ENCODE peak calls at places on chromosome 12, in eight cellular contexts. R is psoas muscle; L is transverse colon; P is heart right ventricle; K is effector memory CD4-positive, alpha-beta T cell; G is SK-N-SH; H is neuronal stem cell; Z is uterus. W is an unnamed sample.

GRCh38 chr12:112855375-112855774 is 51.4 kb upstream of the OAS1 start:
- DNase-seq in R (no peak), L (no peak), P (no peak), K (no peak), G (peak; percentile 61), H (no peak), Z (no peak), W (no peak)

GRCh38 chr12:39840422-39840821 is 220.8 kb upstream of the ABCD2 start:
- DNase-seq in R (no peak), L (no peak), P (no peak), K (no peak), G (no peak), H (no peak), Z (no peak), W (no peak)

GRCh38 chr12:19234171-19234704 is 104.7 kb downstream of the PLEKHA5 start:
- DNase-seq in R (no peak), L (no peak), P (no peak), K (no peak), G (peak; percentile 13), H (no peak), Z (no peak), W (no peak)

GRCh38 chr12:7797698-7798398 is 8.6 kb downstream of the NANOG start:
- DNase-seq in R (no peak), L (no peak), P (no peak), K (no peak), G (no peak), H (no peak), Z (no peak), W (no peak)

GRCh38 chr12:85516667-85517325 is 236.8 kb downstream of the ALX1 start:
- DNase-seq in R (no peak), L (no peak), P (no peak), K (no peak), G (no peak), H (no peak), Z (no peak), W (no peak)

GRCh38 chr12:114168061-114168460 is 201.9 kb upstream of the RBM19 start:
- DNase-seq in R (no peak), L (no peak), P (no peak), K (no peak), G (no peak), H (no peak), Z (no peak), W (no peak)

GRCh38 chr12:67802723-67803122 is 154.2 kb downstream of the DYRK2 start:
- DNase-seq in R (no peak), L (no peak), P (no peak), K (no peak), G (no peak), H (no peak), Z (no peak), W (no peak)

GRCh38 chr12:107610030-107610859 is 75.4 kb upstream of the PWP1 start:
- DNase-seq in R (no peak), L (no peak), P (peak; percentile 21), K (no peak), G (peak; percentile 71), H (peak; percentile 38), Z (no peak), W (no peak)

GRCh38 chr12:92717202-92717601 is 14.4 kb downstream of the PLEKHG7 start:
- DNase-seq in R (no peak), L (no peak), P (no peak), K (no peak), G (peak; percentile 4), H (no peak), Z (no peak), W (no peak)

GRCh38 chr12:14211829-14212455 is 153.5 kb upstream of the ATF7IP start:
- DNase-seq in R (no peak), L (peak; percentile 61), P (no peak), K (no peak), G (no peak), H (peak; percentile 21), Z (no peak), W (no peak)

GRCh38 chr12:98909749-98910148 is 264.7 kb downstream of the APAF1 start:
- DNase-seq in R (no peak), L (no peak), P (no peak), K (no peak), G (no peak), H (peak; percentile 55), Z (no peak), W (no peak)

GRCh38 chr12:75103822-75104221 is 105.8 kb downstream of the KCNC2 start:
- DNase-seq in R (no peak), L (no peak), P (no peak), K (no peak), G (no peak), H (no peak), Z (no peak), W (no peak)

GRCh38 chr12:105393586-105393985 is 63.1 kb downstream of the C12orf75 start:
- DNase-seq in R (no peak), L (no peak), P (no peak), K (no peak), G (no peak), H (no peak), Z (no peak), W (no peak)

GRCh38 chr12:108332791-108333382 is 6.2 kb downstream of the CMKLR1 start:
- DNase-seq in R (peak; percentile 76), L (peak; percentile 42), P (peak; percentile 59), K (no peak), G (no peak), H (no peak), Z (no peak), W (peak; percentile 79)

GRCh38 chr12:108861878-108862587 is 4.7 kb upstream of the SSH1 start:
- DNase-seq in R (no peak), L (no peak), P (peak; percentile 59), K (no peak), G (no peak), H (no peak), Z (no peak), W (peak; percentile 68)

GRCh38 chr12:101619026-101619827 is 24.5 kb downstream of the MYBPC1 start:
- DNase-seq in R (no peak), L (no peak), P (no peak), K (no peak), G (no peak), H (no peak), Z (no peak), W (no peak)

GRCh38 chr12:104496336-104496735 is 39.6 kb downstream of the CHST11 start:
- DNase-seq in R (no peak), L (no peak), P (no peak), K (no peak), G (peak; percentile 49), H (no peak), Z (no peak), W (no peak)

GRCh38 chr12:4957781-4958180 is 48.1 kb downstream of the KCNA1 start:
- DNase-seq in R (no peak), L (no peak), P (no peak), K (no peak), G (no peak), H (no peak), Z (no peak), W (no peak)

GRCh38 chr12:130993759-130994670 is 40.3 kb downstream of the ADGRD1 start:
- DNase-seq in R (no peak), L (no peak), P (no peak), K (no peak), G (no peak), H (no peak), Z (no peak), W (no peak)

DNA sequence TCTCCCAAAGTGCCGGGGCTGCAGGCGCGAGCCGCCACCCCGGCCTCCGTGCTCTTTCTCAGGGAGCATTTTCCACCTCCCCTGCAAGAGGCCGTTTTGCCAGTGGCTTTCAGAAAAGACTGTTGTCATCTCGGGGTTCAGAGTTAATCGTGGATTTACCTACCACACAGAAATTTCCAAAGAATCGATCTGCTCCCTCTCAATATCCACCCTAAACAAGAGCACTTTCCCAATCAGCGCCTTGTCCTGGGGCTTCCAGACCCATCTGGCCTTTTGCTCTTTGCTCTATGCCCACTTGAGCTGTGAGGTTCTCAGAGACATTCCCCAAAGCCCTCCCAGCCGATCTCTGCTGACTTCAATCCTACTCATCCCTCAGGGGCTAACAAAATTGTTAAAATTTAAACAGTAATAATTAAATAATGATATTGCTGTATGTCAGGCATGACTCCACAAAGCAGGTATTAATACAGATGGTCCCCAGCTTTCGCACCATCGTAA is 86.6 kb downstream of the NINJ2 start:
- DNase-seq in R (peak; percentile 6), L (no peak), P (peak; percentile 2), K (no peak), G (no peak), H (no peak), Z (no peak), W (no peak)
- H3K27ac ChIP-seq in R (peak overlapping the region; percentile 67), L (peak overlapping the region; percentile 62), P (peak overlapping the region; percentile 87), K (no peak overlapping the region), G (no peak overlapping the region), H (no peak overlapping the region), Z (peak overlapping the region; percentile 66), W (peak overlapping the region; percentile 70)

DNA sequence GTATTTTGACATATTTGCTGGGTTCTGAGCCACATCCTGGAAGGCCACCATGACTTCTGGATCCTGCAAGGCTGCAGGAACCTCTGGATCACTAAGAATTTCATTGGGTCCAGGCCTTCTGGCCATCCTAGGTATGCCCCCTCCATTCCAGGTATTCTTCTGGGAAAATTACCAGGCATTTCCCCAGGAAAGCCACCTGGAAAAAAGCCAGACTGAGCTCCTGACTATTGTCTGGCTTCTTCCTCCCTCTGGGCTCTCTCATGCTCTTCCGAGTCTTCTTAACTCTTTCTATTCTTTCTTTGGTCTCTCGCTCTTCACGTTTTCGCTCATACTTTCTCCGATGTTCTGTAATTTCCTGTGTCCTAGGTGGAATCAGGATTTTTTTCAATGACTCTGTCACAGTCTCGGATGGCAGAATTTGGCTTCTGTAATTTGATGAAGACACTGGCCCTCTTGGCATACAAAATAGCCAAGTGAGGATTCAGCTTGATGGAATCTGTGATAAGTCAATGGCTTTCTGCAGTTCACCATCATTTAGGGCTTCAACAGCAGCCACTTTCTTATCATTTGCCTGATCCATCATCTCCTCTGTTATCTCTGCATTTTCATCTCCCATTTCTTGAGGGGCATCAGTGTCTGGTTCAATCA is 42.6 kb downstream of the ATP23 start:
- DNase-seq in R (no peak), L (no peak), P (no peak), K (no peak), G (no peak), H (no peak), Z (no peak), W (no peak)
- H3K4me3 ChIP-seq in R (no peak overlapping the region), L (no peak overlapping the region), P (no peak overlapping the region), K (no peak overlapping the region), G (no peak overlapping the region), H (no peak overlapping the region), Z (no peak overlapping the region), W (no peak overlapping the region)

DNA sequence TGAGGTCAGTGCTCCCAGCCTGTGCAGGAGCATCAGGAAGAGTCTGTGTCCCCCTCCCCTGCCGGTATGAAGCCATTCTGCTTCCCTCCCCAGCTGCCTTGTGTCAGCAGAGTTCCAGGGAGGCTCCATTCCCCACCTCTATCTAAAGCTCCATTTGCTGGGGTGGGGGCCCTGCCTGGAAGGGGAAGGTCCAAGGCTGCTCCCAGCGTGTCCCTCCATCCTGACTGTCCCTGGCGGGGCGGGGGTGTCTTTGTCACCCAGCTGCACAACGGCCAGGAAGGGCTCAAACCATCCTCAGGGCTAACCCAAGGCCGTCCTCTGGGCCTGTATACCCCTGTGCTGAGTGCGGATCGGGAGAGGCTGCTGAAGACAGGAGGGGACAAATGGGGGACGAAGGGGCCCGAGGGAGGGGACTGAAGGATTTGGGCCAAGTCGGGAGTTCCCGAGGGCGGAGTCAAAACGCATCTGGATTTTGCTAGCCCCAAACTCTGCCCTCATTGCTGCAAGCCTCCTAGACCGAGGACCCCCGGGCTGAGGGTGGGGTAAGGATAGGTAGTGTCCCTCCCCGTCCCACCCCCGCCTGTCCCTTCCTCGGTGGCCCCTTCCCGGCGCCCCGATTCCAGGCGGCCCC is 737 bp upstream of the ACVRL1 start:
- DNase-seq in R (peak; percentile 69), L (no peak), P (no peak), K (no peak), G (peak; percentile 47), H (no peak), Z (peak; percentile 64), W (peak; percentile 48)
- H3K27ac ChIP-seq in R (peak overlapping the region; percentile 73), L (peak overlapping the region; percentile 86), P (peak overlapping the region; percentile 94), K (no peak overlapping the region), G (peak overlapping the region; percentile 40), H (no peak overlapping the region), Z (peak overlapping the region; percentile 96), W (peak overlapping the region; percentile 93)

GRCh38 chr12:57231276-57232021 is 1.9 kb downstream of the SHMT2 start:
- DNase-seq in R (no peak), L (no peak), P (no peak), K (no peak), G (no peak), H (no peak), Z (no peak), W (peak; percentile 58)
- H3K4me3 ChIP-seq in R (no peak overlapping the region), L (no peak overlapping the region), P (no peak overlapping the region), K (no peak overlapping the region), G (peak overlapping the region; percentile 88), H (peak overlapping the region; percentile 75), Z (no peak overlapping the region), W (no peak overlapping the region)